ENCODE peak calls at places on chromosomes 11 and 22, in six cellular contexts. E, T, Z, R, V and Q are unnamed samples.

GRCh38 chr11:74084796-74085541 is 76.1 kb upstream of the UCP3 start:
- DNase-seq in E (no peak), T (peak; percentile 79), Z (no peak), R (no peak), V (no peak), Q (no peak)

GRCh38 chr11:84894666-84895065 is 732.5 kb downstream of the DLG2 start:
- DNase-seq in E (no peak), T (no peak), Z (no peak), R (no peak), V (no peak), Q (no peak)

GRCh38 chr11:75240381-75241035 is at the start of gene TPBGL:
- DNase-seq in E (no peak), T (no peak), Z (no peak), R (no peak), V (no peak), Q (peak; percentile 72)

GRCh38 chr22:23305922-23306374 is 125.6 kb downstream of the BCR start:
- DNase-seq in E (no peak), T (no peak), Z (no peak), R (no peak), V (no peak), Q (no peak)

GRCh38 chr11:69910519-69911309 is 91.5 kb upstream of the FGF3 start:
- DNase-seq in E (no peak), T (no peak), Z (no peak), R (no peak), V (no peak), Q (no peak)

GRCh38 chr11:57800444-57801184 is 39.0 kb downstream of the CTNND1 start:
- DNase-seq in E (peak; percentile 76), T (peak; percentile 98), Z (no peak), R (peak; percentile 51), V (peak; percentile 56), Q (peak; percentile 71)

GRCh38 chr22:19962909-19963806 is 21.5 kb upstream of the TXNRD2 start:
- DNase-seq in E (no peak), T (peak; percentile 93), Z (no peak), R (peak; percentile 86), V (no peak), Q (no peak)

GRCh38 chr11:44632466-44633123 is 67.1 kb downstream of the CD82 start:
- DNase-seq in E (no peak), T (peak; percentile 49), Z (no peak), R (peak; percentile 45), V (no peak), Q (peak; percentile 70)

GRCh38 chr11:12066056-12066798 is 44.2 kb upstream of the MICAL2 start:
- DNase-seq in E (no peak), T (peak; percentile 94), Z (no peak), R (peak; percentile 93), V (no peak), Q (peak; percentile 61)

GRCh38 chr11:131534031-131534430 is 163.6 kb downstream of the NTM start:
- DNase-seq in E (no peak), T (no peak), Z (no peak), R (no peak), V (no peak), Q (no peak)

GRCh38 chr11:17457361-17458104 is 19.1 kb downstream of the ABCC8 start:
- DNase-seq in E (no peak), T (no peak), Z (no peak), R (no peak), V (no peak), Q (no peak)

GRCh38 chr11:63012450-63013238 is 3.0 kb downstream of the SLC22A8 start:
- DNase-seq in E (no peak), T (peak; percentile 52), Z (no peak), R (no peak), V (no peak), Q (no peak)

GRCh38 chr11:76680517-76681425 is 10.2 kb upstream of the LRRC32 start:
- DNase-seq in E (peak; percentile 51), T (peak; percentile 60), Z (peak; percentile 49), R (peak; percentile 41), V (no peak), Q (peak; percentile 84)

GRCh38 chr11:47201015-47201414 is 13.8 kb upstream of the DDB2 start:
- DNase-seq in E (no peak), T (no peak), Z (no peak), R (no peak), V (no peak), Q (no peak)

GRCh38 chr22:50081426-50082196 is 3.6 kb downstream of the MLC1 start:
- DNase-seq in E (no peak), T (no peak), Z (no peak), R (no peak), V (no peak), Q (no peak)

DNA sequence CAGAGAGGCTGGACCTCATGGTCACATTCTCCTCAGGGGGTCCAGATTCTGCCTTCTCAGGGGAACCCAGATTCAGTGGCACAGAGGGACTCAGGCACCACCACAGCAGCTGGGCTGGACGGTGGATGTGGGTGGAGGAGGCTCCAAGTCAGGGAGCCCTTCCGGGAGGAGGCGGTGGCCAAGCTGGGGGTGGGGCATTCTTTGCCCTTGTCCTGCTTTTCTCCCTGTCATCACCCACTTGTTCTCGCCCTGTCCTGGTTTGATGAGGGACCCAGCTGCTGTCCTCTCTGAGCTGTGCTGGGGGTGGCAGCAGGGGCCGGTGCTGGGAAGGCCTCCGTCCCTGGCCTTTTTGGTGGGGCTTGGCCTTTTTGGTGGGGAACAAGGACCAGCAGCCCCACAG is 1168.3 kb downstream of the BRD1 start:
- DNase-seq in E (no peak), T (no peak), Z (no peak), R (no peak), V (no peak), Q (no peak)
- TF ChIP-seq ZNF274 in E (no peak), T (no peak), Z (no peak), R (no peak), V (no peak), Q (no peak)

DNA sequence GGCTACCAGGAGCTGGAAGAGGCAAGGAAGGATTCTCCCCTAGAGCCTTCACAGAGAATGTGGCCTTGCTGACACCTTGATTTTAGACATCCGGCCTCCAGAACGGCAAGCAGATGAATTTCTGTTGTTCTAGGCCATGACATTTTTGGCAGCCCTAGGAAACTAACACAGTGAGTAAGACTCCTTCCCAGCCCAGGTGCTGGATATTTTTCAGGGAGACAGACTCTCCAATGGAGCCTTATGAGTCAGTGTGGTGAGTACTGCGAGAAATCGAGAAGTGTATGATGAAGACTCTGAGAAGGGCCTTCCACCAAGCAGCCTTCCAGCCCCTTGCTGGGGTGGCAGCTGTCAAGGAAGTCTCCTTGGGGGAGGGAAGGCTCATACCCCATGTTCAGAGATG is 114.4 kb downstream of the OSBP2 start:
- DNase-seq in E (no peak), T (no peak), Z (no peak), R (no peak), V (no peak), Q (no peak)
- TF ChIP-seq ZNF274 in E (no peak), T (no peak), Z (no peak), R (no peak), V (no peak), Q (no peak)

GRCh38 chr11:128467610-128468041 is 119.7 kb downstream of the ETS1 start:
- DNase-seq in E (no peak), T (peak; percentile 74), Z (peak; percentile 15), R (peak; percentile 86), V (no peak), Q (no peak)
- TF ChIP-seq ZNF274 in E (no peak), T (no peak), Z (no peak), R (no peak), V (no peak), Q (no peak)

GRCh38 chr11:8203980-8204379 is 35.2 kb upstream of the RIC3 start:
- DNase-seq in E (no peak), T (no peak), Z (no peak), R (no peak), V (no peak), Q (no peak)

GRCh38 chr11:8204596-8204995 is 35.8 kb upstream of the RIC3 start:
- DNase-seq in E (no peak), T (no peak), Z (no peak), R (no peak), V (no peak), Q (no peak)

GRCh38 chr11:8205566-8205965 is 36.7 kb upstream of the RIC3 start:
- DNase-seq in E (no peak), T (no peak), Z (no peak), R (no peak), V (no peak), Q (no peak)

GRCh38 chr11:8207080-8208000 is 38.5 kb upstream of the RIC3 start:
- DNase-seq in E (no peak), T (no peak), Z (no peak), R (no peak), V (no peak), Q (no peak)

DNA sequence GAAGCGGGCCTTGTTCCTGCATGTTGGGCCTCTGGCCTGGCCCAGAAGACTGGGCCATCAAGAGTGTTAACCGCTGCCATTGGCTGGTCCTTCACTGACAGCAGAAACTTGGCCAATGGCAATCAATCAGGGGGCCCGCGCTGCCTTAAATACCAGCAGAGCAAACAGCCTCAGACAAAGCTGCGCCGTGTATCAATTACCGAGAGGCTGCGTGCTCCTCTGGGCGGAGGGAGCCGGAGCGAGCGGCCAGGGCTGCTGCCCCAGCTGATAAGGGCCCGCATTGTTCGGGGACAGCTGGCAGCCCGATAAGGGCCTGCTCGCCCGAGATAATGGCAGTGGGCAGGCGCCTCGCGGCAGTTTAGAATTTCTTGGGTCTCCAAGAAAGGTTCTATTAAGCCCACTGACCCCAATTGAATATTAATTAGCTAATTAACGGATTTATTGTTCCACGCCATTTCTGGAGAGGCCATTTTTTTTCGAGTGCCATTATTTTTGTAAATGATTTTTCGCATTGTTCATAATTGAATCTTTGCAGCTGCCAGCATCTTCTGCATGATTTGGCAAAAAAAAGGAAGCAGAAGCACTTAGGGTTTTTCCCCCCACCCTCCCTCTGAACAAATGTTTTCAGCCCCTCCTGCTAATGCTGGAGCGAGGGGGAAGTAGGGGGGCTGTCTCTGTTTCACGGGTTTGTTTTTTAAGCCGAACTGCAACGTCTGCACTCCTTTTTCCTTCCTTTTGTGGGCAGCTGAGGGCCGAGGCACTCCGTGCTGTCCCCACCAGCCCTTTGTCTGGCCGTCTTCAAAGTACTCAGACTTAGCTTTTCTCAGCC is 37.6 kb upstream of the RIC3 start:
- DNase-seq in E (no peak), T (no peak), Z (no peak), R (no peak), V (no peak), Q (peak; percentile 87)
- TF ChIP-seq ZNF274 in E (no peak), T (no peak), Z (no peak), R (no peak), V (no peak), Q (peak; percentile 48)

GRCh38 chr11:31325162-31325561 is 44.4 kb downstream of the DCDC1 start:
- DNase-seq in E (no peak), T (no peak), Z (no peak), R (no peak), V (no peak), Q (no peak)
- TF ChIP-seq ZNF274 in E (no peak), T (no peak), Z (no peak), R (no peak), V (no peak), Q (no peak)

DNA sequence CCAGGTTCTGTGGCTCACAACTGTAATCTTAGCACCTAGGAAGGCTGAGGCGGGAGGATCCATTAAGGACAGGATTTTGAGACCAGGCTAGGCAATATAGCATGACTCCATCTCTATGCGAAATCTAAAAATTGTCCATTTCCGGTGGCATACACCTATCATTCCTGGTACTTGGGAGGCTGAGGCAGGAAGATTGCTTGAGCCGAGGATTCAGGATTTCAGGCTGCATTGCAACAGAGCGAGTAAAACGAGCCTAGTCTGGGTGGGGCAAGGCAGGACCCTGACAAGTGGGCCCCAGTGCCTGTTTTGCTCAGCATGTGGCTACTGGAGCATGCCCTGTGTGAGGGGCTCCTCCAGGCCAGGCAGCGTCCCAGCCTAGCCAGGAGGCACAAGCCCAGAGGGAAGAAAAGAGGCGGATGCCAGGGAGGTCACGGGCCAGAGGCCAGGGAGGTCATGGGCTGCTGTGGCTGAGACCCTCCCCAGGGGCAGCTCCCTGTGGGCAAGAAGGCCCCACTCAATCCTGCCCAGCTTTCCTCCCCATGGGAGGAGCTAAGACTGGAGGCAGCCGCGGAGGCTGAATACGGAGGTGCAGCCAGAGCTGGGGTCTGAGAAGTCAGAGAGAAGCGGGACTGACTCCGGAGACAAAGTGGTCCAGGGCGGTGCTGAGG is 8.4 kb downstream of the LRRC74B start:
- DNase-seq in E (no peak), T (no peak), Z (no peak), R (no peak), V (no peak), Q (no peak)
- TF ChIP-seq ZNF274 in E (no peak), T (no peak), Z (no peak), R (no peak), V (no peak), Q (no peak)